ENCODE peak calls at places on chromosomes 16 and 17, in six cellular contexts. X is NCI-H1105, W is COR-L47, N is NAMALWA, K is NCI-H2171, M is HuH-7.5. U is an unnamed sample.

GRCh38 chr17:41338961-41339485 is 11.6 kb downstream of the KRT33A start:
- DNase-seq in X (no peak), M (no peak), W (no peak), N (no peak), K (no peak), U (no peak)

GRCh38 chr16:49592507-49593422 is 219.2 kb downstream of the C16orf78 start:
- DNase-seq in N (peak; percentile 48), X (peak; percentile 64), W (peak; percentile 28), K (peak; percentile 31), M (peak; percentile 58), U (no peak)

GRCh38 chr16:75279277-75279676 is 27.9 kb upstream of the BCAR1 start:
- DNase-seq in W (no peak), N (peak; percentile 40), K (peak; percentile 89), M (no peak), X (no peak), U (no peak)

GRCh38 chr17:78409191-78409621 is 30.8 kb downstream of the PGS1 start:
- DNase-seq in W (peak; percentile 95), K (peak; percentile 78), N (no peak), M (no peak), X (peak; percentile 88), U (no peak)

GRCh38 chr17:18129041-18129502 is 20.5 kb downstream of the MYO15A start:
- DNase-seq in W (no peak), X (no peak), N (no peak), K (no peak), M (no peak), U (no peak)

GRCh38 chr17:79850571-79851460 is 11.6 kb upstream of the CBX4 start:
- DNase-seq in K (no peak), M (no peak), W (no peak), N (no peak), X (no peak), U (no peak)

GRCh38 chr16:61862756-61863155 is 173.5 kb downstream of the CDH8 start:
- DNase-seq in W (peak; percentile 69), N (no peak), M (no peak), X (peak; percentile 18), K (no peak), U (no peak)

GRCh38 chr16:31329671-31330552 is 25.1 kb upstream of the ITGAX start:
- DNase-seq in K (no peak), X (no peak), W (no peak), N (no peak), M (no peak), U (no peak)

GRCh38 chr16:53091508-53092211 is 36.9 kb downstream of the CHD9 start:
- DNase-seq in K (peak; percentile 92), N (peak; percentile 44), W (peak; percentile 66), X (peak; percentile 91), M (no peak), U (peak; percentile 26)

GRCh38 chr17:6054372-6054771 is 15.8 kb upstream of the WSCD1 start:
- DNase-seq in W (no peak), M (no peak), N (no peak), X (no peak), K (no peak), U (no peak)

GRCh38 chr17:41657936-41658335 is 30.7 kb upstream of the EIF1 start:
- DNase-seq in X (no peak), K (no peak), N (no peak), M (no peak), W (no peak), U (no peak)

GRCh38 chr16:726438-727290 is at the start of the genes CCDC78 and HAGHL:
- DNase-seq in M (peak; percentile 81), W (peak; percentile 37), N (peak; percentile 65), K (no peak), X (no peak), U (peak; percentile 42)

GRCh38 chr17:44607836-44608690 is 48.2 kb upstream of the MEIOC start:
- DNase-seq in W (peak; percentile 94), N (no peak), X (peak; percentile 13), M (no peak), K (no peak), U (no peak)